ENCODE peak calls at places on chromosomes 6 and 20, in five cellular contexts. N is HEK293T, C is GM12878, S is HepG2, X is IMR-90. T is an unnamed sample.

GRCh38 chr6:9504191-9504590 is 910.7 kb downstream of the TFAP2A start:
- DNase-seq in N (no peak), S (no peak), X (no peak), C (no peak), T (no peak)

GRCh38 chr20:44166008-44166407 is 21.0 kb downstream of the JPH2 start:
- DNase-seq in C (no peak), N (no peak), S (peak), X (peak), T (peak)

GRCh38 chr20:60407938-60408337 is 449.7 kb downstream of the CDH26 start:
- DNase-seq in C (no peak), X (no peak), S (no peak), N (no peak), T (no peak)

GRCh38 chr20:23492292-23492691 is 1.4 kb downstream of the CST8 start:
- DNase-seq in C (no peak), S (no peak), X (no peak), N (no peak), T (no peak)

GRCh38 chr20:23118144-23118543 is 32.0 kb upstream of the CD93 start:
- DNase-seq in X (no peak), S (no peak), N (no peak), C (no peak), T (no peak)

GRCh38 chr6:30917487-30917886 is 3.4 kb downstream of the VARS2 start:
- DNase-seq in C (no peak), N (no peak), X (no peak), S (no peak), T (no peak)

GRCh38 chr6:22147469-22147815 is 149.4 kb downstream of the PRL start:
- DNase-seq in N (no peak), C (no peak), S (no peak), X (peak), T (no peak)

GRCh38 chr20:21004386-21005076 is 101.6 kb downstream of the LINC00237 start:
- DNase-seq in X (no peak), S (peak), N (no peak), C (no peak), T (no peak)

GRCh38 chr6:105402090-105402980 is 547 bp downstream of the PREP start:
- DNase-seq in X (peak), S (peak), C (no peak), N (peak), T (peak)

GRCh38 chr6:152893187-152893586 is 89.7 kb downstream of the FBXO5 start:
- DNase-seq in X (no peak), S (no peak), C (no peak), N (no peak), T (no peak)

GRCh38 chr6:74879234-74879633 is 326.6 kb downstream of the COL12A1 start:
- DNase-seq in C (no peak), N (no peak), S (no peak), X (peak), T (no peak)

GRCh38 chr6:144297498-144298166 is 12.5 kb downstream of the UTRN start:
- DNase-seq in N (no peak), C (no peak), X (no peak), S (no peak), T (no peak)

GRCh38 chr20:24102290-24102689 is 113.7 kb upstream of the GGTLC1 start:
- DNase-seq in X (no peak), S (peak), N (no peak), C (no peak), T (peak)

GRCh38 chr6:85081102-85081501 is 316.7 kb upstream of the TBX18 start:
- DNase-seq in X (no peak), C (no peak), N (no peak), S (no peak), T (no peak)

GRCh38 chr6:16494781-16495180 is 256.4 kb downstream of the GMPR start:
- DNase-seq in N (no peak), C (peak), X (peak), S (no peak), T (no peak)

GRCh38 chr6:158799051-158799792 is 19.9 kb downstream of the EZR start:
- DNase-seq in N (peak), X (peak), S (peak), C (no peak), T (peak)

GRCh38 chr6:46325561-46326525 is 155.1 kb upstream of the ENPP5 start:
- DNase-seq in X (peak), S (no peak), N (peak), C (no peak), T (no peak)

GRCh38 chr6:22435151-22435550 is 134.2 kb upstream of the HDGFL1 start:
- DNase-seq in C (no peak), N (no peak), X (no peak), S (no peak), T (no peak)

GRCh38 chr6:16712931-16713484 is 48.3 kb downstream of the ATXN1 start:
- DNase-seq in C (no peak), S (no peak), X (peak), N (peak), T (peak)

GRCh38 chr20:57651977-57652864 is 32.0 kb upstream of the ZBP1 start:
- DNase-seq in S (no peak), N (no peak), C (no peak), X (no peak), T (no peak)

GRCh38 chr6:148296746-148297145 is 45.9 kb upstream of the SASH1 start:
- DNase-seq in N (no peak), X (no peak), S (no peak), C (no peak), T (no peak)

GRCh38 chr6:112780498-112781096 is 433.5 kb downstream of the RFPL4B start:
- DNase-seq in S (peak), C (peak), N (peak), X (peak), T (peak)

GRCh38 chr6:10720229-10720959 is 2.5 kb upstream of the TMEM14C start:
- DNase-seq in N (no peak), X (peak), C (no peak), S (peak), T (no peak)

GRCh38 chr6:25056130-25056529 is 120.4 kb upstream of the RIPOR2 start:
- DNase-seq in C (no peak), S (no peak), N (no peak), X (no peak), T (no peak)

GRCh38 chr6:36376742-36377141 is 10.7 kb downstream of the ETV7 start:
- DNase-seq in X (no peak), S (no peak), C (no peak), N (no peak), T (no peak)

GRCh38 chr6:42001506-42001905 is 48.8 kb upstream of the TAF8 start:
- DNase-seq in C (no peak), S (no peak), N (no peak), X (no peak), T (no peak)
- TF ChIP-seq BHLHE40 in C (no peak), S (no peak), N (no peak), X (no peak), T (no peak)

GRCh38 chr6:109358204-109358603 is 24.1 kb downstream of the CD164 start:
- DNase-seq in X (no peak), C (no peak), S (no peak), N (no peak), T (no peak)
- TF ChIP-seq BHLHE40 in X (no peak), C (no peak), S (no peak), N (no peak), T (no peak)

DNA sequence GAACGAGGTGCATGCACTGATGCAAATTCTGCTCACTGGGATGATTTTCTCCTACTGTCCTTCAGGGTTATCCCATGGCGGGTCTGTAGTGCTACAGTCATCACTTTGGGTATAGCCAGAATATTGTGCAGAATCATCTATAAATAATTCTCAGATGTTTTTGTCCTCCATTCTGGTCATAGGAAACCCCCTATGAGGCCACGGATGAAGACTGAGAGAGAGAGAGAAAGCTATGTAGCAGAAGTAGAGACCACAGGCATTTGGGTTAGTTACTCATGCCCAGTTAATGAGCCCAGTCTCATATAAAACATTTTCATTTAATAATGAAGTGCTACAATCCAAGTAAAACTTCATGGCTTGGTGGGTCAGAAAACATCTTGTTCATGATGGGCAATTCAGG is 145.1 kb upstream of the PLN start:
- DNase-seq in C (no peak), S (no peak), X (peak), N (no peak), T (no peak)
- TF ChIP-seq BHLHE40 in C (no peak), S (no peak), X (no peak), N (no peak), T (no peak)

DNA sequence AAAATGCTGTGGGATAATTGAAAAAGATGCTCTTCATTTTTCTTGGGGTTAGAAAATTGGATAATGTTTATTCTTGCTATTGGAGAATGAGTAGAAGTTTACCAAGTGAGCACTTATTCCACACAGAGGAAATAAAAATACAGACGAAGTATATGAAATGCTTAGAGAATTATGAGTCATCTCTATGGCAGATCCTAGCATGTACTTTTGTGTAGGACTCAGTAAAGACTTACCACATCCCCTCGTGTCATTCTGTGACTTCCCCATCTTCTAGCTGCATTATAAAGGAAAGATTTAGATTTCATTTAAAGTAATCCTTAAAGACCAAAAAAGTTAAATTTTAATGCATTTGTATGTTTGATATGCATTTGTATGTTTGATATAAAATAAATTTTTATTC is 685.6 kb downstream of the TBC1D32 start:
- DNase-seq in C (no peak), N (no peak), X (no peak), S (no peak), T (no peak)
- TF ChIP-seq BHLHE40 in C (no peak), N (no peak), X (no peak), S (no peak), T (no peak)

DNA sequence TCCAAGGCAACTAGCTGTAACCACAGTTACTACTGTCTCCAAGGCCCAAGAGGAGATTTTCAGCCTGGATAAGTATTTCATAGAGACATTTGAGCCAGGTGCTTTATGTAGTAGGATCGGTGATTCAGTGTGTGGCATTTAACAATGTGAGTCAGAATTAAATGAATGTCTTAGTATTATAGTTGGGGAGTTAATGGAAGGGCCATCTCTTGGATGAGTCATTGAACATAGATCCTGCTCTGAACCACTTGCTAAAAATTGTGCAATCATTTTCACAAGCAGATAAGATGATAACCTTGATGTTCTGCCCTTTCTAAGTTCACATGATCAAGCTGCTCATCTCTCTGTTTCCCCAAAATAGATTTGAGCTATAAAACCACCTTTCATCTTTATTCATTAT is 668.9 kb upstream of the CITED2 start:
- DNase-seq in X (peak), S (no peak), N (no peak), C (no peak), T (peak)
- TF ChIP-seq BHLHE40 in X (peak), S (no peak), N (no peak), C (no peak), T (no peak)

DNA sequence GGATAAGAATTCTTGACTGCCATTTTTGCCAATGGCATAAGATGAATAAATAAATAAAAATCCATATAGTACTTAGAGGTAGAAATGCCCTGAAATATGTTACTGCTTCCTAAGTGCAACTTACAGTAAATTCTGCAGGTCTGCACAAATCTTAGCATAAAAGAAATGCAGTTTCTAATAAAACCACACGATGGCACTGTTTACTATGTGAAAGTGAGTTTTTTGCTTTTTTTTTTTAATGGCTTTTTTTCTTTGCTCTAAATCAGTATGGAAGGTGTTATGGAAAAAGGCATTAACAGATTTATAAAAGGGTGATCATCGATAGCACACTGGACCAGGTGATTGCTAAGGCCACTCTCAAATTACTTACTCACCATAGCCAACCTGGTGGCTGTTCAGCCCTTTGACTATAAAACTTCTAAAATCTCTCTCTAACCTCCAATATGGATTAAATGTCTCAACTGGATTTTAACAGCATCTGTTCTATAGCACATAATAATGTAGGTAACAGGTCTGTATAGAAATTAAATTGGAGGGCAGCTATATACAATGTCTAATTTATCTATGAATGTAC is 45.8 kb downstream of the AHI1 start:
- DNase-seq in S (peak), N (peak), C (no peak), X (peak), T (peak)
- TF ChIP-seq BHLHE40 in S (no peak), N (no peak), C (no peak), X (no peak), T (no peak)

DNA sequence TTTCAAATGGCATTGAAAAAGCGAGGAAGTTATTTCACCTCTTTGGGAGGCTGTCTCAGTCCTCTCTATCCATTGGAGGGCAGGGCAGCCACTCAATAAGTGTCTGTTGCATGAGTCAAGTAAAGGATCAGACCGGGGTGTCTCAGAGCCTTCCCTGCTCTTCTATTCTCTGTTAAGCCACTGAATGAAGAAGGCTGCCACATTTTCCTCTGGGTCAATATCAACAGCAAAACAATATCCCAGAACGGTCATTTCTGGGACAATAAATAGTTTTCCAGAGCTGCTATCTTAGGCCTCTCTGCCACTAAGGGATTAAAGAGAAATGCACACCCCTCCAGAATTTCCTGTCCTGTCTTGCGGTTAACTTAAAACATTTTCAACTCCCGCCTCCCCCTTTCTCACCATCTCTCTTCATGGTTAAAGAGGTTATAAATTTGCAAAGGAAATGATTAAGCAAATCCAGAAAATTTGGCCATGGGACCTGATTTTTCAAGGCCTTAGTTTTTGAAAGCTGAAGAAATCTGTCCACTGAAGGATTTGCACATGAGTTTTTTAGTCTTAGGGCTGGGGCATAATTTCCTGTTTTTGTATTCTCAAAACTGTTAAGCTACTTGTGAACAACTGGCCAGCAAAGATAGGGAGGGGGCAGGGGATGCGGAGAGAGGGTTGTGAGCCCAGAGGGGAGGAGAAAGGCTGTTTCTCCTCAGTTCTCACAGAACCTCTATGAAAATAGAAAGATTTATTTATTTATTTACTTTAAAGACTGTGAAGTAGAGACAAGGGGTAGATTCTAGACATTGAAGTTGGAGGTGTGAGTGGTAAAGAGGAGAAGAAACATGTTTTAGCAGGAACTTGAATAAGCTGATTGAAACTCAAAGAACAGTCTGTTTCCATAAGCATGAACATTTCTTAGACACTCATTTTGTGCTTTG is 135.7 kb downstream of the BCAS1 start:
- DNase-seq in N (no peak), X (peak), C (no peak), S (no peak), T (no peak)
- TF ChIP-seq BHLHE40 in N (no peak), X (no peak), C (peak), S (no peak), T (no peak)

DNA sequence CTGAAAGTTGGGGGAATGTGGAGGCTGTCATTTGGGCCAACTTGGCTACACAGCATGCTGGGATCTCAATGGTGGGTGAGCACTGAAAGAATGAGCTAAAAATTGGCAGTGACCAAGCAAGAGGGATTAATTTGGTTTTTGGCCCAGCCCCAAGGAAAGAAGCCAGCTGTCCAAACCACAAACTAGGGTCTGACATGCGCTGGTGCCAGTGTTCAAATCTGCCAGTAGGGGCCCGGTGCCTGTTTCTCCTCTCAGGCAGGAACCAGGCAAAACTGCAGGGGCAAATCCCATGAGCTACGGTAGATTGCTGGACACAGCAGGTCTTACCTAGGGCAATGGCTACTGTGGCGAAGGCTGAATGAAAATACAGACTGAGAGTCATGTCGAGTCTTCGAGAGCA is 61.2 kb upstream of the E2F3 start:
- DNase-seq in S (no peak), X (no peak), N (no peak), C (no peak), T (no peak)
- TF ChIP-seq BHLHE40 in S (no peak), X (no peak), N (no peak), C (no peak), T (no peak)

GRCh38 chr6:89475634-89476033 is 42.7 kb downstream of the ANKRD6 start:
- DNase-seq in C (peak), N (no peak), S (peak), X (no peak), T (no peak)
- TF ChIP-seq BHLHE40 in C (no peak), N (no peak), S (no peak), X (no peak), T (no peak)

GRCh38 chr20:59040682-59041081 is 1.9 kb downstream of the PRELID3B start:
- DNase-seq in N (no peak), X (no peak), C (no peak), S (no peak), T (no peak)

GRCh38 chr20:59042796-59043621 is 423 bp upstream of the PRELID3B start:
- DNase-seq in N (peak), C (peak), S (peak), X (peak), T (peak)

GRCh38 chr20:59043698-59044097 is 1.1 kb upstream of the PRELID3B start:
- DNase-seq in S (no peak), C (no peak), N (no peak), X (no peak), T (no peak)

GRCh38 chr20:59044295-59044694 is 1.7 kb upstream of the PRELID3B start:
- DNase-seq in N (no peak), C (no peak), X (no peak), S (no peak), T (no peak)

GRCh38 chr20:59042151-59042795 is at the start of gene PRELID3B:
- DNase-seq in S (peak), N (no peak), X (no peak), C (no peak), T (peak)
- TF ChIP-seq BHLHE40 in S (no peak), N (no peak), X (no peak), C (no peak), T (no peak)

T was measured in A549.